ENCODE peak calls at places on chromosomes 4 and X, in seven cellular contexts. I, R, S, M, N, V and Y are unnamed samples. For H3K4me1 and H3K36me3, the result is how much of the 10 kb centered on the place peaks cover.

GRCh38 chrX:80511969-80512760 is 91.9 kb downstream of the TENT5D start:
- DNase-seq in I (no peak), R (no peak), S (peak), M (peak), N (no peak), V (no peak), Y (no peak)

GRCh38 chr4:147596976-147597375 is 20.2 kb upstream of the TMEM184C start:
- DNase-seq in I (no peak), R (no peak), S (peak), M (peak), N (peak), V (no peak), Y (no peak)

GRCh38 chrX:92260102-92260501 is 480.9 kb downstream of the PCDH11X start:
- DNase-seq in I (no peak), R (no peak), S (no peak), M (no peak), N (no peak), V (no peak), Y (no peak)

GRCh38 chrX:45070116-45071007 is 130.3 kb downstream of the DIPK2B start:
- DNase-seq in I (no peak), R (no peak), S (peak), M (peak), N (peak), V (peak), Y (no peak)

GRCh38 chr4:183171484-183172267 is 72.6 kb downstream of the WWC2 start:
- DNase-seq in I (no peak), R (no peak), S (peak), M (no peak), N (peak), V (no peak), Y (no peak)

GRCh38 chr4:52052475-52052780 is 1.3 kb downstream of the SPATA18 start:
- DNase-seq in I (no peak), R (no peak), S (no peak), M (peak), N (peak), V (no peak), Y (no peak)

GRCh38 chr4:169256856-169257756 is 13.7 kb downstream of the SH3RF1 start:
- DNase-seq in I (no peak), R (no peak), S (no peak), M (peak), N (no peak), V (no peak), Y (no peak)

GRCh38 chr4:100935090-100935489 is 412.2 kb downstream of the PPP3CA start:
- DNase-seq in I (no peak), R (no peak), S (peak), M (no peak), N (peak), V (peak), Y (no peak)

GRCh38 chrX:135477576-135477975 is 42.9 kb upstream of the INTS6L start:
- DNase-seq in I (no peak), R (no peak), S (peak), M (peak), N (peak), V (peak), Y (peak)

GRCh38 chr4:181312066-181312465 is 931.1 kb upstream of the TENM3 start:
- DNase-seq in I (no peak), R (no peak), S (no peak), M (no peak), N (no peak), V (no peak), Y (no peak)

GRCh38 chr4:54085284-54085683 is 14.7 kb upstream of the GSX2 start:
- DNase-seq in I (no peak), R (no peak), S (peak), M (peak), N (peak), V (no peak), Y (no peak)

GRCh38 chr4:82578935-82579334 is 17.1 kb upstream of the TMEM150C start:
- DNase-seq in I (no peak), R (no peak), S (no peak), M (peak), N (no peak), V (no peak), Y (no peak)

GRCh38 chrX:3545901-3546300 is 167.5 kb downstream of the PRKX start:
- DNase-seq in I (no peak), R (no peak), S (no peak), M (no peak), N (no peak), V (no peak), Y (no peak)

GRCh38 chrX:150768132-150768485 is 74.9 kb downstream of the MTMR1 start:
- DNase-seq in I (no peak), R (no peak), S (no peak), M (peak), N (no peak), V (no peak), Y (no peak)

GRCh38 chrX:155968106-155968714 is 29.3 kb upstream of the IL9R start:
- DNase-seq in I (no peak), R (no peak), S (no peak), M (no peak), N (no peak), V (no peak), Y (no peak)

GRCh38 chr4:126004936-126005335 is 690.2 kb downstream of the FAT4 start:
- DNase-seq in I (no peak), R (no peak), S (no peak), M (peak), N (peak), V (no peak), Y (no peak)

GRCh38 chr4:143641406-143641805 is 59.1 kb downstream of the FREM3 start:
- DNase-seq in I (no peak), R (no peak), S (no peak), M (peak), N (no peak), V (no peak), Y (no peak)

GRCh38 chr4:68951078-68951805 is at the start of gene UGT2A3:
- DNase-seq in I (no peak), R (peak), S (no peak), M (no peak), N (no peak), V (no peak), Y (no peak)

GRCh38 chrX:133542476-133542875 is 127.2 kb upstream of the GPC4 start:
- DNase-seq in I (no peak), R (no peak), S (no peak), M (peak), N (no peak), V (no peak), Y (no peak)

GRCh38 chrX:120768681-120769080 is 107.0 kb downstream of the CT47B1 start:
- DNase-seq in I (no peak), R (no peak), S (peak), M (peak), N (peak), V (no peak), Y (no peak)

GRCh38 chrX:149120459-149120858 is 384.6 kb downstream of the IDS start:
- DNase-seq in I (no peak), R (no peak), S (no peak), M (no peak), N (no peak), V (no peak), Y (no peak)

GRCh38 chr4:138138774-138139173 is 103.4 kb downstream of the SLC7A11 start:
- DNase-seq in I (no peak), R (no peak), S (no peak), M (no peak), N (no peak), V (no peak), Y (no peak)

GRCh38 chr4:76733380-76733779 is 164.6 kb downstream of the SOWAHB start:
- DNase-seq in I (no peak), R (peak), S (peak), M (no peak), N (no peak), V (no peak), Y (peak)

GRCh38 chr4:151537726-151538125 is 128.8 kb downstream of the FHIP1A start:
- DNase-seq in I (no peak), R (no peak), S (no peak), M (peak), N (no peak), V (no peak), Y (no peak)

GRCh38 chr4:2572076-2572475 is 35.6 kb downstream of the FAM193A start:
- DNase-seq in I (no peak), R (no peak), S (no peak), M (no peak), N (no peak), V (no peak), Y (no peak)

GRCh38 chr4:124414641-124415040 is 297.9 kb downstream of the ANKRD50 start:
- DNase-seq in I (no peak), R (no peak), S (peak), M (peak), N (peak), V (no peak), Y (no peak)

GRCh38 chr4:67556426-67556825 is 2.1 kb upstream of the STAP1 start:
- DNase-seq in I (no peak), R (no peak), S (no peak), M (peak), N (no peak), V (no peak), Y (no peak)

GRCh38 chr4:82621212-82621611 is 59.4 kb upstream of the TMEM150C start:
- DNase-seq in I (no peak), R (no peak), S (no peak), M (no peak), N (no peak), V (no peak), Y (no peak)

GRCh38 chr4:143455211-143455610 is 58.3 kb upstream of the SMARCA5 start:
- DNase-seq in I (no peak), R (no peak), S (no peak), M (peak), N (no peak), V (no peak), Y (no peak)

GRCh38 chr4:149164282-149164681 is 651.4 kb downstream of the IQCM start:
- DNase-seq in I (no peak), R (no peak), S (no peak), M (peak), N (peak), V (no peak), Y (no peak)

DNA sequence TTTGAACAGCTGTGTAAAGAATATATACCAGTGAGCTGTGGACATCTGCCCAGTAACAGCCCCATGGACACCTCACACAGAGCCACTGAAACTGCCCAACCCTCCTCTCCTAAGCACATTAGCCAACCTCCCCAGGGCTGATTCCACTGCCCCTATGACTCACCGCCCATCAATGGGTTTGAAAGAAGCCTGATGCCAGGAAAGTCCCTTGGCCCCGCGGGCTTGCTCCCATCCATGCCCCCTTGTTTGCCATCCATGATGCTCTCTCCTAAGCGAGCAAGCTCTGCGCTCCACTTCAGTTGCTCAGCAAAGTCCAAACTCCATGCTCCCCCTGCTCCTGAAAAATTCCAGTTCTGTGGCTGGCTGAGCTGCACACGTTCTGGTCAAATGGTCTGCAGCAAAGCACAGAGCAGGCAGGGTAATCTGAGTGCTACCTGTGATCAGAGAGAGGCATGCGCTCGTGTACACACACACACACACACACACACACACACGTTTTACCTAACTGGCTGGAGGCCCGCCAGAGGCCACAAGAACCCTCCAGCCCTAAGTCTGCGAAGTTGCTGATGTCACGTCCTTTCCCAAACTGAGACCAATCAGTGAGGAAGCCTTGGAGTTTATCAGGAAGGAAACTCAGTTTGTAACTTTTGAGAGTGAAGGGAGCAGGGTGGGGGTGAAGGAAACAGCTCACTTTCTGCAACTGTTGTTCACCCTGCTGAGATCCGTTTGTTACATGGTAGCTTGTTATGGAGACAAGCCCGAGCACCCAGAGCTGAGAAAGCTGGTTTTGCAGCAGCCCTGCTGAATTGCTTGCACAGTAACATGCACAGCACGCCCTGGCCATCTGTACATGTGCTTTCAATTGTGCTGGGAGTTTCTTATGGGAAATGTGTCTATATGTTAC is at the start of gene ASB9:
- DNase-seq in I (no peak), R (peak), S (peak), M (peak), N (peak), V (no peak), Y (peak)
- H3K4me3 ChIP-seq in I (no peak), R (no peak), S (peak), M (no peak), N (no peak), V (no peak), Y (no peak)

GRCh38 chr4:80137631-80138030 is 59.7 kb upstream of the PRDM8 start:
- DNase-seq in I (no peak), R (no peak), S (no peak), M (no peak), N (no peak), V (no peak), Y (no peak)
- H3K4me1 ChIP-seq in I (under half), R (under half), S (half or more), M (half or more), N (under half), V (under half), Y (under half)

DNA sequence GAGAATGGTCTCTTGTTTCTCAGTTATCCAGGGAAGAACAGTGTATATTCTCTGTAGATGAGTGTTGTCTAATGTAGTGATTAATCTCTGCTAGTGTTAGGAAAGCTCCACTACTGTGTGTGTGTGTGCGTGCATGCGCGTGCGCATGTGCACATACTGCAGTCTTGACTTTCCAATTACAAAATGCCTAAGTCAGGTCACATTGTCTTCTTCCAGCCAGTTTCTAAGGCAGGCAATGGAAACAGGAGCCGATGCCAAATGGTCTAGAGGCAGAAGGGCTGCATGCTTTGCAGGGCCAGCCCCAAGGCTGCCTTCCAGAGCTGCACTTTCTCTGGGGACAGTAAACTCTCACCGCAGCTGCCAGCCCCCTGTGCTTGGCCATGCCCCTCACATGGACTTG is 30.5 kb upstream of the NAP1L5 start:
- DNase-seq in I (no peak), R (no peak), S (no peak), M (no peak), N (no peak), V (no peak), Y (no peak)
- H3K36me3 ChIP-seq in I (under half), R (half or more), S (under half), M (half or more), N (under half), V (under half), Y (under half)

GRCh38 chrX:102341867-102342266 is 94.9 kb downstream of the NXF2 start:
- DNase-seq in I (no peak), R (no peak), S (peak), M (no peak), N (no peak), V (no peak), Y (no peak)
- H3K4me3 ChIP-seq in I (no peak), R (no peak), S (no peak), M (no peak), N (no peak), V (no peak), Y (no peak)

GRCh38 chr4:8278421-8279287 is 9.1 kb downstream of the HTRA3 start:
- DNase-seq in I (no peak), R (no peak), S (peak), M (peak), N (peak), V (no peak), Y (peak)
- H3K4me1 ChIP-seq in I (under half), R (under half), S (under half), M (under half), N (under half), V (under half), Y (under half)

GRCh38 chr4:160117686-160118085 is 1014.8 kb downstream of the RAPGEF2 start:
- DNase-seq in I (no peak), R (no peak), S (no peak), M (no peak), N (no peak), V (no peak), Y (no peak)
- H3K36me3 ChIP-seq in I (under half), R (under half), S (under half), M (under half), N (under half), V (under half), Y (under half)

DNA sequence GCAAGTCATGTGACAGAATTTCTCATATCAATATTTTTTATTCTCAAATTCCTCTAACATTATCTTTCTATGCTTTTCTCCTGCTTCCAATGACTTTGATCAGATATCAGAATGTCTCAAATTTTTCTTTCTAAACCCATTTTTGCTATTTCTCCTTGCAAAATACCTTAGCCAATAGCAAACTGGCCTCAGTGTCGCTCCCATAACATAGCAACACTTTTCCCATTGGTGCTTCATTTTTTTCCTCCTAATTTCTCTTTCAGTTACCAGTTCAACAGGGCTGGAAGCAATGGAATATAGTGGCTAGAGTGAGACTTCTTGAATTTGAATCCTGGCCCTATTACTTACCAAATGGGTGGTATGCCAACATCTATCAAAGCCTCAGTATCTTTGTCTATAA is 1091.6 kb downstream of the C4orf33 start:
- DNase-seq in I (no peak), R (no peak), S (no peak), M (no peak), N (no peak), V (no peak), Y (no peak)
- H3K4me3 ChIP-seq in I (no peak), R (no peak), S (no peak), M (no peak), N (no peak), V (no peak), Y (no peak)

GRCh38 chr4:81562093-81562492 is 90.4 kb upstream of the RASGEF1B start:
- DNase-seq in I (no peak), R (no peak), S (no peak), M (no peak), N (no peak), V (peak), Y (no peak)
- H3K4me1 ChIP-seq in I (under half), R (under half), S (under half), M (under half), N (under half), V (half or more), Y (under half)

GRCh38 chrX:39769748-39770147 is 328.0 kb downstream of the BCOR start:
- DNase-seq in I (no peak), R (no peak), S (no peak), M (no peak), N (no peak), V (no peak), Y (no peak)
- H3K36me3 ChIP-seq in I (under half), R (under half), S (under half), M (under half), N (under half), V (under half), Y (under half)